ENCODE peak calls at places on chromosomes 11 and 22, in nine cellular contexts. P is CD4-positive, alpha-beta T cell; F is D721Med; H is transverse colon; G is AG04449; X is IMR-90; W is fibroblast of lung; L is colonic mucosa; M is BJ. S is an unnamed sample.

GRCh38 chr22:27433585-27434190 is 367.9 kb downstream of the MN1 start:
- DNase-seq in P (no peak), F (no peak), H (no peak), G (no peak), X (peak; percentile 19), W (no peak), L (no peak), M (no peak), S (no peak)

GRCh38 chr11:119101759-119102423 is at the start of gene DPAGT1:
- DNase-seq in P (peak; percentile 75), F (no peak), H (peak; percentile 92), G (peak; percentile 82), X (peak; percentile 97), W (peak; percentile 97), L (peak; percentile 94), M (peak; percentile 80), S (peak; percentile 87)

GRCh38 chr11:65859812-65860277 is 388 bp upstream of the MUS81 start:
- DNase-seq in P (peak; percentile 25), F (no peak), H (peak; percentile 46), G (no peak), X (no peak), W (no peak), L (no peak), M (no peak), S (no peak)

GRCh38 chr11:74037309-74037708 is 28.4 kb upstream of the UCP3 start:
- DNase-seq in P (no peak), F (no peak), H (no peak), G (no peak), X (peak; percentile 49), W (no peak), L (no peak), M (no peak), S (no peak)

GRCh38 chr22:45202333-45203149 is 38.2 kb downstream of the KIAA0930 start:
- DNase-seq in P (no peak), F (no peak), H (no peak), G (no peak), X (peak; percentile 32), W (no peak), L (no peak), M (no peak), S (no peak)

GRCh38 chr11:98616256-98616655 is 404.5 kb upstream of the CNTN5 start:
- DNase-seq in P (no peak), F (no peak), H (no peak), G (no peak), X (no peak), W (no peak), L (no peak), M (no peak), S (no peak)

GRCh38 chr11:61847914-61848581 is 19.9 kb downstream of the FADS2 start:
- DNase-seq in P (no peak), F (no peak), H (no peak), G (no peak), X (no peak), W (no peak), L (no peak), M (no peak), S (no peak)

GRCh38 chr22:39654959-39655579 is 84.5 kb downstream of the CACNA1I start:
- DNase-seq in P (no peak), F (no peak), H (no peak), G (no peak), X (no peak), W (no peak), L (no peak), M (no peak), S (no peak)

GRCh38 chr11:120257346-120257745 is 17.4 kb downstream of the POU2F3 start:
- DNase-seq in P (no peak), F (no peak), H (no peak), G (no peak), X (no peak), W (no peak), L (no peak), M (no peak), S (no peak)

GRCh38 chr11:102148059-102148458 is 37.8 kb downstream of the YAP1 start:
- DNase-seq in P (no peak), F (no peak), H (no peak), G (no peak), X (no peak), W (no peak), L (no peak), M (no peak), S (no peak)

GRCh38 chr11:69524291-69524882 is 42.9 kb downstream of the LINC01488 start:
- DNase-seq in P (no peak), F (no peak), H (no peak), G (no peak), X (peak; percentile 52), W (peak; percentile 14), L (no peak), M (no peak), S (no peak)

GRCh38 chr11:104343578-104343977 is 179.6 kb upstream of the PDGFD start:
- DNase-seq in P (no peak), F (no peak), H (no peak), G (no peak), X (peak; percentile 7), W (peak; percentile 10), L (no peak), M (no peak), S (no peak)

GRCh38 chr22:37792494-37792893 is 15.2 kb upstream of the GCAT start:
- DNase-seq in P (no peak), F (no peak), H (no peak), G (no peak), X (no peak), W (no peak), L (no peak), M (no peak), S (no peak)

GRCh38 chr11:76629133-76629852 is 41.3 kb downstream of the LRRC32 start:
- DNase-seq in P (no peak), F (no peak), H (peak; percentile 48), G (no peak), X (peak; percentile 75), W (peak; percentile 59), L (no peak), M (no peak), S (no peak)

GRCh38 chr11:99020324-99021225 is at the start of gene CNTN5:
- DNase-seq in P (no peak), F (no peak), H (peak; percentile 13), G (no peak), X (peak; percentile 5), W (peak; percentile 42), L (peak; percentile 20), M (no peak), S (peak; percentile 74)

GRCh38 chr11:46808804-46809431 is 37.2 kb downstream of the CKAP5 start:
- DNase-seq in P (no peak), F (no peak), H (no peak), G (peak; percentile 9), X (peak; percentile 49), W (peak; percentile 31), L (no peak), M (no peak), S (no peak)

GRCh38 chr11:118596226-118596625 is 11.2 kb upstream of the PHLDB1 start:
- DNase-seq in P (no peak), F (no peak), H (no peak), G (no peak), X (no peak), W (no peak), L (no peak), M (no peak), S (no peak)

GRCh38 chr11:18633256-18634139 is 644 bp downstream of the SPTY2D1 start:
- DNase-seq in P (no peak), F (no peak), H (peak; percentile 15), G (no peak), X (peak; percentile 48), W (peak; percentile 24), L (peak; percentile 27), M (no peak), S (no peak)

GRCh38 chr11:79077684-79078379 is 363.0 kb downstream of the TENM4 start:
- DNase-seq in P (no peak), F (no peak), H (no peak), G (no peak), X (no peak), W (no peak), L (no peak), M (no peak), S (no peak)

GRCh38 chr22:36435516-36436415 is 45.7 kb downstream of the TXN2 start:
- DNase-seq in P (peak; percentile 41), F (no peak), H (peak; percentile 84), G (no peak), X (no peak), W (no peak), L (peak; percentile 88), M (no peak), S (no peak)

GRCh38 chr11:64348611-64349387 is 8.8 kb downstream of the CCDC88B start:
- DNase-seq in P (no peak), F (no peak), H (no peak), G (no peak), X (no peak), W (no peak), L (no peak), M (no peak), S (no peak)

GRCh38 chr22:23823331-23823791 is 15.4 kb downstream of the DERL3 start:
- DNase-seq in P (no peak), F (no peak), H (no peak), G (no peak), X (no peak), W (no peak), L (no peak), M (no peak), S (no peak)

DNA sequence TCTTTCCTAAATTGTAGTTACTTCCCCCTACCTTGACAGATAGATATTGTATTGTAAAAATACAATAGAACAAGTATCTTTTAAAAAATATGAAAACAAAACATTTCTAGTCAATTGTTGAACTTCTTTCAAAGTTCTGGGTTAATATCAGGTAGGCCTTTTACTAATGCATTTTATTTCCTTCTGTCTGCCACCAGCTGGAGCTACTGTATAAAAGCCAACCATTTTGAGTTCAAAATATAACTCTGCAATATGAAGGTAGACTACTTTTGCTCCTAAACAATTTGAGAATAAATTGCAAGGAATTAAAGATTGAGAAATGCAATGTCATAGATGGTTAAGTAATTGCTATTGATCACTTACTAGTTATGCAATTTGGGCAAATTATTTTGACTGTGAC is 22.1 kb upstream of the LIN7C start:
- DNase-seq in P (no peak), F (no peak), H (no peak), G (no peak), X (no peak), W (no peak), L (no peak), M (no peak), S (no peak)
- TF ChIP-seq CTCF in P (no peak), F (no peak), H (no peak), G (no peak), X (no peak), W (no peak), L (no peak), M (no peak), S (no peak)

GRCh38 chr11:12016246-12016645 is 7.8 kb upstream of the DKK3 start:
- DNase-seq in P (no peak), F (no peak), H (no peak), G (no peak), X (no peak), W (no peak), L (no peak), M (no peak), S (no peak)
- TF ChIP-seq CTCF in P (no peak), F (no peak), H (no peak), G (peak; percentile 8), X (no peak), W (no peak), L (no peak), M (peak; percentile 11), S (no peak)

GRCh38 chr22:17638182-17638431 is 450 bp upstream of the BCL2L13 start:
- DNase-seq in P (no peak), F (peak; percentile 35), H (no peak), G (no peak), X (no peak), W (no peak), L (no peak), M (no peak), S (no peak)
- TF ChIP-seq CTCF in P (no peak), F (no peak), H (no peak), G (peak; percentile 3), X (peak; percentile 19), W (no peak), L (no peak), M (peak; percentile 11), S (no peak)

GRCh38 chr11:94597896-94598295 is 30.7 kb downstream of the PIWIL4 start:
- DNase-seq in P (no peak), F (no peak), H (no peak), G (no peak), X (peak; percentile 17), W (peak; percentile 31), L (no peak), M (no peak), S (no peak)
- TF ChIP-seq CTCF in P (no peak), F (peak; percentile 10), H (peak; percentile 24), G (no peak), X (no peak), W (peak; percentile 7), L (no peak), M (no peak), S (no peak)